ENCODE peak calls at places on chromosomes 16 and 17, in nine cellular contexts. G is upper lobe of right lung, U is ascending aorta, M is astrocyte of the spinal cord, Y is HFF-Myc, D is body of pancreas, B is heart left ventricle, Z is adrenal gland, V is fibroblast of the aortic adventitia. X is an unnamed sample.

GRCh38 chr16:81189100-81189664 is 49.3 kb upstream of the BCO1 start:
- DNase-seq in G (peak; percentile 85), U (no peak), M (no peak), Y (no peak), D (peak; percentile 62), B (peak; percentile 68), Z (peak; percentile 53), V (peak; percentile 96), X (peak; percentile 89)

GRCh38 chr16:57627184-57627871 is 1.1 kb upstream of the ADGRG1 start:
- DNase-seq in G (no peak), U (no peak), M (peak; percentile 89), Y (peak; percentile 25), D (no peak), B (no peak), Z (no peak), V (peak; percentile 71), X (peak; percentile 55)

GRCh38 chr16:85136705-85137322 is 24.5 kb upstream of the CIBAR2 start:
- DNase-seq in G (peak; percentile 75), U (no peak), M (peak; percentile 32), Y (no peak), D (peak; percentile 53), B (peak; percentile 78), Z (peak; percentile 92), V (peak; percentile 58), X (peak; percentile 53)

GRCh38 chr17:28406478-28406824 is 439 bp upstream of the SLC46A1 start:
- DNase-seq in G (peak; percentile 49), U (no peak), M (no peak), Y (no peak), D (no peak), B (no peak), Z (peak; percentile 39), V (no peak), X (peak; percentile 23)

GRCh38 chr16:52549011-52549692 is 2.2 kb upstream of the TOX3 start:
- DNase-seq in G (no peak), U (no peak), M (no peak), Y (no peak), D (no peak), B (no peak), Z (no peak), V (no peak), X (no peak)

GRCh38 chr17:21381076-21381706 is 5.0 kb downstream of the KCNJ12 start:
- DNase-seq in G (no peak), U (no peak), M (no peak), Y (no peak), D (peak; percentile 14), B (no peak), Z (no peak), V (no peak), X (no peak)

GRCh38 chr17:16989230-16989952 is 17.5 kb upstream of the TNFRSF13B start:
- DNase-seq in G (no peak), U (no peak), M (no peak), Y (no peak), D (no peak), B (no peak), Z (no peak), V (no peak), X (no peak)

GRCh38 chr17:16027708-16028584 is 28.3 kb downstream of the TTC19 start:
- DNase-seq in G (no peak), U (no peak), M (peak; percentile 93), Y (peak; percentile 71), D (peak; percentile 37), B (no peak), Z (peak; percentile 52), V (peak; percentile 93), X (peak; percentile 87)

GRCh38 chr17:44591223-44591622 is 33.9 kb downstream of the FZD2 start:
- DNase-seq in G (no peak), U (no peak), M (no peak), Y (no peak), D (no peak), B (no peak), Z (no peak), V (peak; percentile 21), X (no peak)

GRCh38 chr17:37848690-37849616 is 75.3 kb upstream of the TBC1D3K start:
- DNase-seq in G (no peak), U (no peak), M (peak; percentile 84), Y (peak; percentile 82), D (no peak), B (no peak), Z (no peak), V (no peak), X (peak; percentile 80)

GRCh38 chr16:17359778-17360177 is 111.0 kb downstream of the XYLT1 start:
- DNase-seq in G (no peak), U (no peak), M (no peak), Y (no peak), D (peak; percentile 64), B (no peak), Z (no peak), V (peak; percentile 48), X (no peak)

GRCh38 chr16:72191551-72191950 is 19.6 kb upstream of the PMFBP1 start:
- DNase-seq in G (no peak), U (no peak), M (no peak), Y (no peak), D (no peak), B (no peak), Z (peak; percentile 39), V (peak; percentile 16), X (no peak)

GRCh38 chr17:7219812-7220592 is at the start of the genes ACADVL and DLG4:
- DNase-seq in G (peak; percentile 95), U (peak; percentile 78), M (peak; percentile 88), Y (peak; percentile 54), D (peak; percentile 93), B (peak; percentile 97), Z (peak; percentile 95), V (peak; percentile 86), X (peak; percentile 85)

GRCh38 chr17:77618173-77618572 is 340.3 kb upstream of the TNRC6C start:
- DNase-seq in G (peak; percentile 20), U (no peak), M (no peak), Y (no peak), D (no peak), B (no peak), Z (no peak), V (no peak), X (no peak)

GRCh38 chr17:4604111-4604644 is 19.8 kb downstream of the SMTNL2 start:
- DNase-seq in G (no peak), U (no peak), M (peak; percentile 66), Y (peak; percentile 49), D (peak; percentile 34), B (peak; percentile 87), Z (peak; percentile 80), V (peak; percentile 50), X (peak; percentile 78)

GRCh38 chr17:58325289-58325726 is 3.3 kb downstream of the TSPOAP1 start:
- DNase-seq in G (no peak), U (no peak), M (no peak), Y (no peak), D (no peak), B (no peak), Z (peak; percentile 42), V (no peak), X (no peak)

GRCh38 chr16:77918792-77919707 is 103.3 kb upstream of the CLEC3A start:
- DNase-seq in G (no peak), U (no peak), M (peak; percentile 48), Y (no peak), D (peak; percentile 56), B (no peak), Z (no peak), V (peak; percentile 78), X (peak; percentile 85)

GRCh38 chr16:77913738-77914263 is 108.5 kb upstream of the CLEC3A start:
- DNase-seq in G (no peak), U (no peak), M (no peak), Y (no peak), D (no peak), B (no peak), Z (no peak), V (peak; percentile 35), X (no peak)

GRCh38 chr16:77919761-77920415 is 102.5 kb upstream of the CLEC3A start:
- DNase-seq in G (no peak), U (no peak), M (no peak), Y (no peak), D (no peak), B (no peak), Z (no peak), V (peak; percentile 11), X (no peak)

GRCh38 chr16:77912617-77913016 is 109.7 kb upstream of the CLEC3A start:
- DNase-seq in G (no peak), U (no peak), M (no peak), Y (no peak), D (peak; percentile 67), B (no peak), Z (no peak), V (no peak), X (no peak)

GRCh38 chr16:77916111-77916510 is 106.2 kb upstream of the CLEC3A start:
- DNase-seq in G (no peak), U (no peak), M (no peak), Y (no peak), D (no peak), B (no peak), Z (no peak), V (no peak), X (no peak)
- TF ChIP-seq CTCF in G (no peak), U (no peak), M (no peak), Y (no peak), D (no peak), B (no peak), Z (no peak), V (no peak), X (no peak)

DNA sequence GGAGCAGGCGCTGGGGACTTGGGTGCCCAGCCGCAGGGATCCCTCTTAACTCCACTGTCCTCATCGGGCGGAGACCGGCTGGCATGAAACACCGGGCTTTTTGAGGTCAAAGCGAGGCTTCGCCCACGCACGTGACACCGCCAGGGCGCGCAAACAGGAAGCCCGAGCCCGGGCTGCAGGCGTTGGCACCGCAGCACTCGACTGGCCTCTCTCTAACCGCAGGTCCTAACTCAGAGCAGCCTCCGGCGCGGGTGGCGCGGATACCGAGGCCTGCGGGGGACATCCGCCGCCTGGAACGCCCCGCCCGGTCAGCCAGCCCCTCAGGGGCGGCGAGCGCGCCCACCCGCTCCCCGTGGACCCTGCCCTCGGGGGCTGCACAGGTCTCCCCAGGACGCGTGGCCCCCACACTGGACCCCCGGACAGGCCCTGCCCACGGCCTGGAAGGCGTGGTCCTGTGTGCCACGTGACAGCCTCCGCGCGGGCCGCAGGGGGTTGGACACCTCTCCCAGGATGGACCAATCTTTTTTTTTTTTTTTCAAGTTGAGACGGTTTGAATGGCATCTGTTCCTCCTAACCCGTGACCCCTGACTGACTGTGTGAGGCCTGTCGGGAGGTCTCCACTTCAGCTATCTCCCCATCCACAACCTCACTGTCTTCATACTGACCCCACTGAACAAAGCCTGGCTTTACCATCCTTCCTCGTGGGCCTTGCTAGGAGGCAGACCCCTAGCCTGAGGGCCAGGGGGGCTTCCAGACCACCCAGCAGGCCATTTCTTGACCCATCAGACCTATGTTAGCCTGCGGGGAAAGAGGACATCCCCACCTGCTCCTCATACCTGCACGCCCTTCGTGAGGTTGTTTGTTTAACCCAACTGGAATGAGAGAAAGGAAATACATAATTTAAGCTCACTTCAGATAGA is 8.4 kb upstream of the SLC47A2 start:
- DNase-seq in G (peak; percentile 91), U (peak; percentile 47), M (no peak), Y (no peak), D (peak; percentile 70), B (peak; percentile 69), Z (peak; percentile 56), V (no peak), X (no peak)
- H3K4me3 ChIP-seq in G (peak overlapping the region; percentile 35), U (peak overlapping the region; percentile 61), M (no peak overlapping the region), Y (no peak overlapping the region), D (no peak overlapping the region), B (no peak overlapping the region), Z (peak overlapping the region; percentile 41), V (no peak overlapping the region), X (no peak overlapping the region)

GRCh38 chr17:75758131-75758905 is 6.7 kb downstream of the GALK1 start:
- DNase-seq in G (no peak), U (no peak), M (no peak), Y (no peak), D (no peak), B (no peak), Z (no peak), V (no peak), X (no peak)
- TF ChIP-seq CTCF in G (no peak), U (no peak), M (peak; percentile 49), Y (peak; percentile 40), D (no peak), B (peak; percentile 22), Z (no peak), V (peak; percentile 23), X (peak; percentile 31)

GRCh38 chr16:87318158-87318644 is 1.0 kb upstream of the C16orf95 start:
- DNase-seq in G (no peak), U (no peak), M (no peak), Y (no peak), D (peak; percentile 24), B (no peak), Z (no peak), V (no peak), X (peak; percentile 22)
- H3K4me3 ChIP-seq in G (peak overlapping the region; percentile 100), U (peak overlapping the region; percentile 98), M (peak overlapping the region; percentile 99), Y (peak overlapping the region; percentile 90), D (peak overlapping the region; percentile 76), B (peak overlapping the region; percentile 77), Z (peak overlapping the region; percentile 77), V (peak overlapping the region; percentile 90), X (peak overlapping the region; percentile 100)